ENCODE peak calls at places on chromosomes 5 and 9, in nine cellular contexts. C, V, X, E, R, I, L, J and Z are unnamed samples.

GRCh38 chr5:66891184-66891925 is 295.2 kb downstream of the MAST4 start:
- DNase-seq in C (no peak), V (no peak), X (no peak), E (no peak), R (no peak), I (no peak), L (peak), J (no peak), Z (no peak)

GRCh38 chr5:100792781-100793180 is 110.3 kb downstream of the ST8SIA4 start:
- DNase-seq in C (no peak), V (no peak), X (no peak), E (no peak), R (no peak), I (no peak), L (no peak), J (no peak), Z (no peak)

GRCh38 chr9:136036050-136036449 is 59.0 kb downstream of the NACC2 start:
- DNase-seq in C (no peak), V (no peak), X (no peak), E (no peak), R (no peak), I (no peak), L (peak), J (no peak), Z (no peak)

GRCh38 chr5:3931976-3932375 is 336.3 kb downstream of the IRX1 start:
- DNase-seq in C (no peak), V (no peak), X (no peak), E (no peak), R (no peak), I (no peak), L (no peak), J (no peak), Z (no peak)

GRCh38 chr5:143402464-143403356 is 776 bp downstream of the NR3C1 start:
- DNase-seq in C (peak), V (peak), X (peak), E (no peak), R (peak), I (peak), L (peak), J (peak), Z (peak)

GRCh38 chr9:73011346-73011745 is 58.5 kb upstream of the ALDH1A1 start:
- DNase-seq in C (no peak), V (no peak), X (no peak), E (no peak), R (no peak), I (no peak), L (peak), J (no peak), Z (no peak)

GRCh38 chr9:128607642-128608350 is 48.9 kb downstream of the DYNC2I2 start:
- DNase-seq in C (no peak), V (no peak), X (no peak), E (no peak), R (peak), I (no peak), L (no peak), J (no peak), Z (no peak)

GRCh38 chr5:38751103-38751502 is 94.7 kb upstream of the OSMR start:
- DNase-seq in C (no peak), V (no peak), X (no peak), E (no peak), R (no peak), I (no peak), L (no peak), J (no peak), Z (no peak)

GRCh38 chr5:14582797-14583137 is 1.2 kb downstream of the OTULINL start:
- DNase-seq in C (no peak), V (no peak), X (no peak), E (no peak), R (no peak), I (no peak), L (no peak), J (no peak), Z (no peak)

GRCh38 chr5:40549611-40550010 is 130.1 kb upstream of the PTGER4 start:
- DNase-seq in C (no peak), V (no peak), X (no peak), E (no peak), R (no peak), I (no peak), L (peak), J (no peak), Z (no peak)

GRCh38 chr5:60205071-60205470 is 311.5 kb upstream of the PDE4D start:
- DNase-seq in C (no peak), V (no peak), X (no peak), E (no peak), R (no peak), I (no peak), L (no peak), J (no peak), Z (no peak)

GRCh38 chr5:5069851-5070250 is 70.3 kb upstream of the ADAMTS16 start:
- DNase-seq in C (no peak), V (no peak), X (no peak), E (no peak), R (no peak), I (no peak), L (no peak), J (no peak), Z (no peak)

GRCh38 chr9:96020822-96021615 is 145.5 kb downstream of the ERCC6L2 start:
- DNase-seq in C (peak), V (peak), X (peak), E (peak), R (no peak), I (peak), L (peak), J (peak), Z (peak)

GRCh38 chr5:143682221-143682620 is 129.7 kb upstream of the HMHB1 start:
- DNase-seq in C (no peak), V (no peak), X (no peak), E (no peak), R (no peak), I (no peak), L (peak), J (no peak), Z (no peak)

GRCh38 chr5:174159327-174160247 is 114.1 kb downstream of the NSG2 start:
- DNase-seq in C (no peak), V (no peak), X (no peak), E (no peak), R (peak), I (no peak), L (peak), J (no peak), Z (no peak)

GRCh38 chr5:91280942-91281269 is 102.2 kb downstream of the ARRDC3 start:
- DNase-seq in C (no peak), V (no peak), X (no peak), E (no peak), R (no peak), I (no peak), L (no peak), J (no peak), Z (no peak)

GRCh38 chr9:91078041-91078441 is 276.4 kb downstream of the SYK start:
- DNase-seq in C (no peak), V (no peak), X (no peak), E (no peak), R (no peak), I (no peak), L (no peak), J (no peak), Z (no peak)

GRCh38 chr5:120604898-120605297 is 140.8 kb downstream of the PRR16 start:
- DNase-seq in C (no peak), V (no peak), X (no peak), E (no peak), R (no peak), I (no peak), L (peak), J (no peak), Z (no peak)

GRCh38 chr9:24257726-24258125 is 288.0 kb downstream of the IZUMO3 start:
- DNase-seq in C (no peak), V (no peak), X (no peak), E (no peak), R (no peak), I (no peak), L (peak), J (no peak), Z (no peak)

GRCh38 chr5:112227911-112228631 is 191.0 kb downstream of the EPB41L4A start:
- DNase-seq in C (no peak), V (no peak), X (no peak), E (no peak), R (no peak), I (no peak), L (no peak), J (no peak), Z (no peak)

GRCh38 chr9:74220327-74220726 is 276.8 kb upstream of the RORB start:
- DNase-seq in C (no peak), V (no peak), X (no peak), E (no peak), R (no peak), I (no peak), L (no peak), J (no peak), Z (no peak)

GRCh38 chr5:137582218-137582617 is 83.1 kb upstream of the SPOCK1 start:
- DNase-seq in C (no peak), V (no peak), X (no peak), E (no peak), R (no peak), I (no peak), L (no peak), J (no peak), Z (no peak)

GRCh38 chr9:107631788-107632187 is 142.2 kb upstream of the KLF4 start:
- DNase-seq in C (peak), V (no peak), X (no peak), E (no peak), R (no peak), I (no peak), L (no peak), J (no peak), Z (no peak)

GRCh38 chr5:98453309-98453708 is 320.2 kb upstream of the RGMB start:
- DNase-seq in C (no peak), V (no peak), X (no peak), E (no peak), R (no peak), I (no peak), L (no peak), J (no peak), Z (no peak)

GRCh38 chr5:16721151-16722102 is 104.6 kb upstream of the RETREG1 start:
- DNase-seq in C (no peak), V (no peak), X (no peak), E (no peak), R (no peak), I (no peak), L (no peak), J (no peak), Z (no peak)

GRCh38 chr5:88677943-88678779 is 204.8 kb downstream of the MEF2C start:
- DNase-seq in C (no peak), V (peak), X (no peak), E (no peak), R (no peak), I (no peak), L (peak), J (no peak), Z (no peak)

GRCh38 chr9:109467936-109468335 is 30.2 kb downstream of the PTPN3 start:
- DNase-seq in C (no peak), V (no peak), X (no peak), E (no peak), R (no peak), I (no peak), L (peak), J (no peak), Z (no peak)

GRCh38 chr5:168292783-168293696 is 1.6 kb downstream of the WWC1 start:
- DNase-seq in C (no peak), V (no peak), X (no peak), E (no peak), R (no peak), I (no peak), L (no peak), J (no peak), Z (no peak)

GRCh38 chr5:1130218-1130946 is 18.5 kb upstream of the SLC12A7 start:
- DNase-seq in C (no peak), V (no peak), X (no peak), E (no peak), R (no peak), I (no peak), L (no peak), J (no peak), Z (no peak)

GRCh38 chr5:126385509-126385908 is 37.7 kb upstream of the GRAMD2B start:
- DNase-seq in C (no peak), V (no peak), X (no peak), E (no peak), R (no peak), I (no peak), L (no peak), J (no peak), Z (no peak)

GRCh38 chr9:99019523-99020331 is 76.0 kb downstream of the COL15A1 start:
- DNase-seq in C (no peak), V (no peak), X (no peak), E (no peak), R (no peak), I (no peak), L (peak), J (no peak), Z (no peak)

GRCh38 chr5:91151947-91152346 is 231.2 kb downstream of the ARRDC3 start:
- DNase-seq in C (peak), V (no peak), X (no peak), E (no peak), R (peak), I (no peak), L (peak), J (no peak), Z (no peak)

GRCh38 chr5:1911773-1912235 is 29.1 kb upstream of the IRX4 start:
- DNase-seq in C (no peak), V (no peak), X (no peak), E (no peak), R (peak), I (no peak), L (no peak), J (no peak), Z (no peak)